ENCODE peak calls at places on chromosome 2, in five cellular contexts. C is dorsolateral prefrontal cortex, U is H1, D is fibroblast of pulmonary artery, I is neural progenitor cell. V is an unnamed sample.

GRCh38 chr2:225842939-225843338 is 443.4 kb downstream of the NYAP2 start:
- DNase-seq in C (no peak), U (no peak), D (peak), I (no peak), V (peak)

GRCh38 chr2:121038831-121039230 is 246.2 kb downstream of the TFCP2L1 start:
- DNase-seq in C (no peak), U (no peak), D (no peak), I (no peak), V (peak)

GRCh38 chr2:86747708-86748627 is 27.9 kb downstream of the RMND5A start:
- DNase-seq in C (peak), U (no peak), D (peak), I (peak), V (peak)

GRCh38 chr2:1766851-1767771 is 22.8 kb upstream of the PXDN start:
- DNase-seq in C (no peak), U (no peak), D (no peak), I (peak), V (no peak)

GRCh38 chr2:19835818-19836281 is 65.9 kb downstream of the TTC32 start:
- DNase-seq in C (no peak), U (no peak), D (no peak), I (no peak), V (no peak)

GRCh38 chr2:56505885-56506284 is 322.1 kb downstream of the CCDC85A start:
- DNase-seq in C (no peak), U (no peak), D (no peak), I (no peak), V (no peak)

GRCh38 chr2:71646028-71646427 is 192.7 kb downstream of the DYSF start:
- DNase-seq in C (no peak), U (no peak), D (peak), I (no peak), V (peak)

GRCh38 chr2:233084488-233084887 is 24.3 kb downstream of the INPP5D start:
- DNase-seq in C (peak), U (no peak), D (peak), I (peak), V (no peak)

GRCh38 chr2:20934226-20934625 is 109.6 kb downstream of the APOB start:
- DNase-seq in C (no peak), U (no peak), D (no peak), I (no peak), V (no peak)

GRCh38 chr2:158495175-158495574 is 38.4 kb downstream of the PKP4 start:
- DNase-seq in C (no peak), U (no peak), D (peak), I (no peak), V (no peak)

GRCh38 chr2:209459359-209459758 is 35.5 kb downstream of the MAP2 start:
- DNase-seq in C (no peak), U (no peak), D (no peak), I (no peak), V (no peak)

GRCh38 chr2:209458018-209458979 is 34.5 kb downstream of the MAP2 start:
- DNase-seq in C (no peak), U (no peak), D (no peak), I (no peak), V (no peak)

GRCh38 chr2:209460151-209460761 is 36.4 kb downstream of the MAP2 start:
- DNase-seq in C (no peak), U (no peak), D (no peak), I (no peak), V (no peak)

GRCh38 chr2:209463835-209464234 is 40.0 kb downstream of the MAP2 start:
- DNase-seq in C (no peak), U (no peak), D (no peak), I (no peak), V (no peak)

GRCh38 chr2:209463226-209463625 is 39.4 kb downstream of the MAP2 start:
- DNase-seq in C (no peak), U (no peak), D (no peak), I (no peak), V (no peak)
- TF ChIP-seq CTCF in C (no peak), U (peak), D (peak), I (peak), V (no peak)

DNA sequence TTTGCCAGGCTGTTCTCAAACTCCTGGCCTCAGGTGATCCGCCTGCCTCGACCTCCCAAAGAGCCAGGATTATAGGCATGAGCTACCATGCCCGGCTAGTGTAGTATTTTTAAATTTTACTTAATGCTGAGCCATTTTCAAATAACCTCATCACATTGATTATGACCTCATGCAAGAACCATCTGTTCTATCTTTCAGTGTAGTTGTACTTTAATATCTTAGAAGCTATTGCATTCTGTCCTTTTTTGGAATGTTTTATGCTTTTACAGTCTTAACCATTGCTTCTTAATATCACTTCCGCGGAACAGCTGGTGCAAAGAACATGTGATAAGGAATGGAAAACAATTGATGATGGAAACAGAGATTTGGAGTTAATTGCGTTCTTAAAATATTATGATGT is 2.7 kb downstream of the GEN1 start:
- DNase-seq in C (no peak), U (no peak), D (peak), I (no peak), V (peak)
- H3K4me3 ChIP-seq in C (no peak), U (no peak), D (peak), I (no peak), V (no peak)

GRCh38 chr2:149645391-149645790 is 57.8 kb upstream of the MMADHC start:
- DNase-seq in C (no peak), U (no peak), D (peak), I (no peak), V (peak)
- TF ChIP-seq CTCF in C (no peak), U (no peak), D (peak), I (no peak), V (peak)

GRCh38 chr2:128214866-128215460 is 103.7 kb downstream of the HS6ST1 start:
- DNase-seq in C (no peak), U (no peak), D (no peak), I (no peak), V (no peak)
- H3K4me3 ChIP-seq in C (no peak), U (no peak), D (no peak), I (no peak), V (no peak)

GRCh38 chr2:116952254-116952653 is 862.2 kb upstream of the DDX18 start:
- DNase-seq in C (no peak), U (no peak), D (no peak), I (peak), V (no peak)
- TF ChIP-seq CTCF in C (peak), U (peak), D (no peak), I (peak), V (no peak)

DNA sequence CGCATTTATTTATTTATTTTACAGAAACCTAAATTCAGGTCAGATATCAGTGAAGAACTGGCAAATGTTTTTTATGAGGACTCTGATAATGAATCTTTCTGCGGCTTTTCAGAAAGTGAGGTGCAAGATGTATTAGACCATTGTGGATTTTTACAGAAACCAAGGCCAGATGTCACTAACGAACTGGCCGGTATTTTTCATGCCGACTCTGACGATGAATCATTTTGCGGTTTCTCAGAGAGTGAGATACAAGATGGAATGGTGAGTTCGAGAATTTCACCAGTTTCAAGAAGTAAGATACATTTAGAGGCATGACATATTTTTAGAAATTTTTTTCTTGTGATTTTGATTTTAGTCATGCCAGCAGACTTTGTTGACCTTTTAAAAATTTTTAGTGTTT is 4.6 kb downstream of the CDCA7 start:
- DNase-seq in C (no peak), U (no peak), D (peak), I (no peak), V (no peak)
- H3K4me3 ChIP-seq in C (no peak), U (no peak), D (no peak), I (no peak), V (no peak)

DNA sequence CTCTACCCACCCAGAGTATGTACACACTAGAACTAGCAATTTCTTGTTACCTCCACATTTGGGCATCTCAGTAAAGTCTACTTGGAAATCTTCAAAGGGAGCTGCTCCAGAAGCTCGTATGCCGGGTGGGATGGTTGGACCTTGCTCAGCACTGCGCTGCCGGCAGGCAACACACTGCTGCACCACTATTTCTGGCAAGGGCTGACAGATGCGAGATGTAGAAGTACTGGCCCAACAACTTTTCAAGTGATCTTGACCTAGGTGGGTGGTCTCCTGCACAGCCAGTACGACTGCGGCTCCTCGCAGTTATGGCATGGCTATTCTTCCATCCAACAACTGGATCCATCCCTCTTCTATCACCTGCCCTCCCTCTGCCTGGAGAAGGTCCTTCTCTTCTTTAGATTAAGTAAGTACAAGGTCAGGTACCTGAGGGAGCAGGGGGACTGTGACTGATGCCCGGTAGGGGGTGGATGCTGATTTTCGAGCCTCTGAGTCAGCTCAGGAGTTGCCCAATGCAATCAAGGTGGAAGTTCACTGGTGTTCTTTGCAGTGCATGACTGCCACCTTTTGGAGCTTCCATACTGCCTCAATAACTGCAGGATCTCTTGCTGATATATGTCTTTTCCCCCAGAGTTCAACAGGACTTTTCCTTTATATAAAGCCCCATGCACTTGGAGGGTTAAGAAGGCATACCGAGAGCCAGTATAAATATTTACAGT is 100.4 kb upstream of the SLC1A4 start:
- DNase-seq in C (no peak), U (no peak), D (peak), I (no peak), V (peak)
- TF ChIP-seq CTCF in C (no peak), U (peak), D (peak), I (peak), V (peak)

GRCh38 chr2:74671479-74671878 is 17.4 kb downstream of the SEMA4F start:
- DNase-seq in C (no peak), U (no peak), D (peak), I (no peak), V (peak)
- H3K4me3 ChIP-seq in C (no peak), U (no peak), D (no peak), I (no peak), V (no peak)

GRCh38 chr2:160375802-160376469 is 117.7 kb downstream of the RBMS1 start:
- DNase-seq in C (no peak), U (no peak), D (peak), I (no peak), V (no peak)

GRCh38 chr2:160376576-160376975 is 117.0 kb downstream of the RBMS1 start:
- DNase-seq in C (no peak), U (no peak), D (peak), I (peak), V (peak)

GRCh38 chr2:160375037-160375436 is 118.6 kb downstream of the RBMS1 start:
- DNase-seq in C (no peak), U (no peak), D (peak), I (no peak), V (peak)

GRCh38 chr2:160379399-160379798 is 114.2 kb downstream of the RBMS1 start:
- DNase-seq in C (no peak), U (no peak), D (peak), I (no peak), V (no peak)

DNA sequence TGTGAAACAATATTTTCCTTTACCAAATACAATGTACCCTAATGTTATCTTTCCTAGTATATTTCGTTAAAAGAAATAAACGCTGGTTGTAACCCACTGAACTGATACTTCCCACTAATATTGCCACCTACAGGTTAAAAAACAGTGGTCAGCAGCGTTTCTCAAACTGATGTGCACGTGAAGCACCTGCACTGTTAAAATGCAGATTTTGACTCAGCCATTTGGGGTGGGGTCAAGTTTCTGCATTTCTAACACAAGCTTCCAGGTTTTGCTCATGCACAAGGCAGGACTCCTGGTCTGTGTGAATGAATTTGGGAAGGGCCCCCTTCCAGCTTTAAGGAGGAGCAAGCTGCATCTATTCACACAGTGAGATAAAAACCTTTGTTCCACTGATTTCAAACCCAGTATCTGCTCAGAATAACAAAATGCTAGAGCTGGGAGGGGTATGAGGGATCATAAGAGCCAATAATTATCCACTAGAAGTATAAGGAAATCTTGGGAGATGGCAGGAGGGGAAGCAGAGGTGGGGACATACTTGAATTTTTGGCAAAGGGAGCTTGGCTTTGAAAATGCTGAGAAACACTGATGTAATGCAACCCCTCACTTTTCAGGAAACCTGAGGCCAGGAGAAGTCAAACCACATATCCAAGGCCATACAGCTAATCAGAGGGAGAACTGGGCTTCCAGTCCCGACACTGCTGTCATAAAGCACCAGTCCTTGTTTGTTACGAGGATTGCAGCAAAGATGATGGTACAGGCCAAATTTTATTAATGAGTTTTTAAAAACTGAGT is 116.2 kb downstream of the RBMS1 start:
- DNase-seq in C (no peak), U (no peak), D (peak), I (no peak), V (no peak)
- TF ChIP-seq CTCF in C (no peak), U (peak), D (peak), I (peak), V (peak)

GRCh38 chr2:128786800-128787478 is 468.3 kb upstream of the HS6ST1 start:
- DNase-seq in C (no peak), U (no peak), D (peak), I (peak), V (peak)

GRCh38 chr2:128788636-128789220 is 470.1 kb upstream of the HS6ST1 start:
- DNase-seq in C (no peak), U (no peak), D (no peak), I (no peak), V (no peak)

GRCh38 chr2:128789221-128789620 is 470.6 kb upstream of the HS6ST1 start:
- DNase-seq in C (no peak), U (no peak), D (no peak), I (no peak), V (no peak)

GRCh38 chr2:128786296-128786695 is 467.6 kb upstream of the HS6ST1 start:
- DNase-seq in C (no peak), U (no peak), D (no peak), I (no peak), V (no peak)

GRCh38 chr2:128787616-128788015 is 468.9 kb upstream of the HS6ST1 start:
- DNase-seq in C (no peak), U (no peak), D (no peak), I (no peak), V (no peak)
- H3K4me3 ChIP-seq in C (no peak), U (no peak), D (no peak), I (no peak), V (no peak)

V was measured in foreskin fibroblast.